ENCODE peak calls at places on chromosomes 13 and 19, in five cellular contexts. One of them, this sample, is unnamed.
A peak's percentile ranks its signal among the peaks of the same experiment; 100 is the strongest.

GRCh38 chr13:83878691-83879410 is 3.4 kb downstream of the SLITRK1 start:
- DNase-seq in left lung: no peak
- DNase-seq in body of pancreas: no peak
- DNase-seq in heart right ventricle: no peak
- DNase-seq in ovary: no peak
- DNase-seq in this sample: peak; percentile 28

GRCh38 chr13:41668130-41668757 is 210.9 kb downstream of the RGCC start:
- DNase-seq in left lung: peak; percentile 42
- DNase-seq in body of pancreas: peak; percentile 67
- DNase-seq in heart right ventricle: peak; percentile 74
- DNase-seq in ovary: peak; percentile 64
- DNase-seq in this sample: peak; percentile 85

GRCh38 chr13:102815788-102816187 is 16.9 kb downstream of the BIVM start:
- DNase-seq in left lung: no peak
- DNase-seq in body of pancreas: no peak
- DNase-seq in heart right ventricle: no peak
- DNase-seq in ovary: no peak
- DNase-seq in this sample: no peak

GRCh38 chr19:47221080-47221841 is 9.7 kb downstream of the BBC3 start:
- DNase-seq in left lung: no peak
- DNase-seq in body of pancreas: no peak
- DNase-seq in heart right ventricle: no peak
- DNase-seq in ovary: no peak
- DNase-seq in this sample: no peak

GRCh38 chr13:112184261-112184660 is 117.3 kb downstream of the SOX1 start:
- DNase-seq in left lung: no peak
- DNase-seq in body of pancreas: no peak
- DNase-seq in heart right ventricle: no peak
- DNase-seq in ovary: no peak
- DNase-seq in this sample: no peak

GRCh38 chr13:64675256-64675892 is 2554.8 kb downstream of the PCDH9 start:
- DNase-seq in left lung: no peak
- DNase-seq in body of pancreas: no peak
- DNase-seq in heart right ventricle: no peak
- DNase-seq in ovary: no peak
- DNase-seq in this sample: peak; percentile 9

GRCh38 chr19:15307169-15307568 is 25.2 kb downstream of the BRD4 start:
- DNase-seq in left lung: no peak
- DNase-seq in body of pancreas: no peak
- DNase-seq in heart right ventricle: no peak
- DNase-seq in ovary: no peak
- DNase-seq in this sample: no peak

GRCh38 chr19:44723952-44724319 is 24.6 kb upstream of the BCL3 start:
- DNase-seq in left lung: peak; percentile 86
- DNase-seq in body of pancreas: peak; percentile 84
- DNase-seq in heart right ventricle: peak; percentile 83
- DNase-seq in ovary: peak; percentile 84
- DNase-seq in this sample: peak; percentile 88

GRCh38 chr19:2603320-2603719 is 99.2 kb downstream of the GNG7 start:
- DNase-seq in left lung: peak; percentile 31
- DNase-seq in body of pancreas: no peak
- DNase-seq in heart right ventricle: peak; percentile 47
- DNase-seq in ovary: no peak
- DNase-seq in this sample: peak; percentile 68

GRCh38 chr13:39144941-39145533 is 106.8 kb downstream of the NHLRC3 start:
- DNase-seq in left lung: no peak
- DNase-seq in body of pancreas: peak; percentile 56
- DNase-seq in heart right ventricle: peak; percentile 72
- DNase-seq in ovary: peak; percentile 74
- DNase-seq in this sample: peak; percentile 86

GRCh38 chr19:5149508-5149907 is 180.6 kb downstream of the KDM4B start:
- DNase-seq in left lung: peak; percentile 26
- DNase-seq in body of pancreas: no peak
- DNase-seq in heart right ventricle: no peak
- DNase-seq in ovary: no peak
- DNase-seq in this sample: no peak

GRCh38 chr13:45705145-45705695 is 3.1 kb downstream of the CBY2 start:
- DNase-seq in left lung: no peak
- DNase-seq in body of pancreas: no peak
- DNase-seq in heart right ventricle: no peak
- DNase-seq in ovary: no peak
- DNase-seq in this sample: no peak

GRCh38 chr19:21164541-21164940 is 22.7 kb downstream of the ZNF431 start:
- DNase-seq in left lung: no peak
- DNase-seq in body of pancreas: no peak
- DNase-seq in heart right ventricle: no peak
- DNase-seq in ovary: no peak
- DNase-seq in this sample: no peak
- H3K36me3 ChIP-seq in left lung: no peaks in the 10 kb centered on the region
- H3K36me3 ChIP-seq in body of pancreas: no peaks in the 10 kb centered on the region
- H3K36me3 ChIP-seq in heart right ventricle: no peaks in the 10 kb centered on the region
- H3K36me3 ChIP-seq in ovary: no peaks in the 10 kb centered on the region
- H3K36me3 ChIP-seq in this sample: peaks cover 22% of the 10 kb centered on the region

GRCh38 chr19:48726573-48726972 is 7.0 kb upstream of the MAMSTR start:
- DNase-seq in left lung: no peak
- DNase-seq in body of pancreas: no peak
- DNase-seq in heart right ventricle: no peak
- DNase-seq in ovary: no peak
- DNase-seq in this sample: no peak
- H3K27ac ChIP-seq in left lung: peak overlapping the region; percentile 78
- H3K27ac ChIP-seq in body of pancreas: no peak overlapping the region
- H3K27ac ChIP-seq in heart right ventricle: peak overlapping the region; percentile 96
- H3K27ac ChIP-seq in ovary: no peak overlapping the region
- H3K27ac ChIP-seq in this sample: no peak overlapping the region

DNA sequence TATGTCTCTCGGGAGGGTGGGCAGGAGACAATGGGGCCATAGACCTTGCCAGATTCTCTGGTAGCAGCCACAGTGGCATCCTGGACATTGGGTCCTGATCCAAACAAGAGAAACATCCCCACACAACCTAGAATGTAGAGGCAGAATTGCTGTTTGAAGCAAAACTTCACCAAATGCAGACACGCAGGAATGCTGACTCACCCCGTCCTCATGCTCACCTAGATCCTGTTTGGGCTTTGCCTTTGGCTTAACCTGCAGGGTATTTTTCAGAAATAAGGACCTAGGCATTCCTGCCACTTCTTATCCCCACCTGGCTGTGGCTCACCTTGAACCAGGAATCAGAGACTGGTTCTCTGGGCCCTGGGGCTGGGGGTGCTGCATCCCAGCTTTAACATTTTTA is 7.3 kb downstream of the TBC1D17 start:
- DNase-seq in left lung: no peak
- DNase-seq in body of pancreas: no peak
- DNase-seq in heart right ventricle: no peak
- DNase-seq in ovary: no peak
- DNase-seq in this sample: no peak
- H3K36me3 ChIP-seq in left lung: no peaks in the 10 kb centered on the region
- H3K36me3 ChIP-seq in body of pancreas: peaks cover 42% of the 10 kb centered on the region
- H3K36me3 ChIP-seq in heart right ventricle: peaks cover 38% of the 10 kb centered on the region
- H3K36me3 ChIP-seq in ovary: no peaks in the 10 kb centered on the region
- H3K36me3 ChIP-seq in this sample: peaks cover 37% of the 10 kb centered on the region

GRCh38 chr19:37936886-37937285 is 29.9 kb downstream of the SIPA1L3 start:
- DNase-seq in left lung: no peak
- DNase-seq in body of pancreas: no peak
- DNase-seq in heart right ventricle: no peak
- DNase-seq in ovary: no peak
- DNase-seq in this sample: no peak

GRCh38 chr19:37935341-37935740 is 28.3 kb downstream of the SIPA1L3 start:
- DNase-seq in left lung: no peak
- DNase-seq in body of pancreas: no peak
- DNase-seq in heart right ventricle: no peak
- DNase-seq in ovary: no peak
- DNase-seq in this sample: no peak

GRCh38 chr19:37941820-37942515 is 35.0 kb downstream of the SIPA1L3 start:
- DNase-seq in left lung: no peak
- DNase-seq in body of pancreas: no peak
- DNase-seq in heart right ventricle: no peak
- DNase-seq in ovary: no peak
- DNase-seq in this sample: no peak

GRCh38 chr19:37936166-37936565 is 29.2 kb downstream of the SIPA1L3 start:
- DNase-seq in left lung: peak; percentile 54
- DNase-seq in body of pancreas: peak; percentile 22
- DNase-seq in heart right ventricle: no peak
- DNase-seq in ovary: no peak
- DNase-seq in this sample: no peak

GRCh38 chr19:37938379-37938778 is 31.4 kb downstream of the SIPA1L3 start:
- DNase-seq in left lung: no peak
- DNase-seq in body of pancreas: no peak
- DNase-seq in heart right ventricle: no peak
- DNase-seq in ovary: no peak
- DNase-seq in this sample: no peak
- H3K27ac ChIP-seq in left lung: no peak overlapping the region
- H3K27ac ChIP-seq in body of pancreas: no peak overlapping the region
- H3K27ac ChIP-seq in heart right ventricle: no peak overlapping the region
- H3K27ac ChIP-seq in ovary: no peak overlapping the region
- H3K27ac ChIP-seq in this sample: no peak overlapping the region

DNA sequence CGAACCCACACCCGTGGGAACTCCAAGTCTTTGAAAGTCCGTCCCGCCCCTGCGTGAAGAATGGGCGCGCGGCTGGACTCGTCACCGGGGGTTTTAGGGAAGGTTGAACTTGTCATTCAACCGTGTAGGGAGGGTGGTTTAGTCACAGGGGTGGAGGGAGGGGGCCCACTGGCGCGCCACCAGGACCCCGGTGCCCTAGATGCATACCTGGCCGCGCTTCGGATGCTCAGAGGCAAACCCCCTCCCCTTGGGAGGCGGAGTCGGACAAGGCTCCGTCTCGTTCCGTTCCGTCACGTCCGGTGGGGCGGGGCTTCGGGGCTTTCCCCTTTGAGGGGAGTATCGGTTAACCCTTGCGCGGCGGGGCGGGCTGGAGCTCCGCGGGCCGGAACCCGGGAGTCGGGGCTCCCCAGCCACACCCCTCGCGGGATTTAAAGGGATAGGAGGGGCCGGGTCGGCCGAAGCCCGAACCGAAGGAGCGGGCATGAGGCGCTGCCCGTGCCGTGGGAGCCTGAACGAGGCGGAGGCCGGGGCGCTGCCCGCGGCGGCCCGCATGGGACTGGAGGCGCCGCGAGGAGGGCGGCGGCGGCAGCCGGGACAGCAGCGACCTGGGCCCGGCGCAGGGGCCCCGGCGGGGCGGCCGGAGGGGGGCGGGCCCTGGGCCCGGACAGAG is at the start of the genes COQ8B and ITPKC:
- DNase-seq in left lung: peak; percentile 100
- DNase-seq in body of pancreas: peak; percentile 99
- DNase-seq in heart right ventricle: peak; percentile 100
- DNase-seq in ovary: peak; percentile 100
- DNase-seq in this sample: peak; percentile 100
- H3K36me3 ChIP-seq in left lung: no peaks in the 10 kb centered on the region
- H3K36me3 ChIP-seq in body of pancreas: peaks cover under 1% of the 10 kb centered on the region
- H3K36me3 ChIP-seq in heart right ventricle: no peaks in the 10 kb centered on the region
- H3K36me3 ChIP-seq in ovary: no peaks in the 10 kb centered on the region
- H3K36me3 ChIP-seq in this sample: no peaks in the 10 kb centered on the region

DNA sequence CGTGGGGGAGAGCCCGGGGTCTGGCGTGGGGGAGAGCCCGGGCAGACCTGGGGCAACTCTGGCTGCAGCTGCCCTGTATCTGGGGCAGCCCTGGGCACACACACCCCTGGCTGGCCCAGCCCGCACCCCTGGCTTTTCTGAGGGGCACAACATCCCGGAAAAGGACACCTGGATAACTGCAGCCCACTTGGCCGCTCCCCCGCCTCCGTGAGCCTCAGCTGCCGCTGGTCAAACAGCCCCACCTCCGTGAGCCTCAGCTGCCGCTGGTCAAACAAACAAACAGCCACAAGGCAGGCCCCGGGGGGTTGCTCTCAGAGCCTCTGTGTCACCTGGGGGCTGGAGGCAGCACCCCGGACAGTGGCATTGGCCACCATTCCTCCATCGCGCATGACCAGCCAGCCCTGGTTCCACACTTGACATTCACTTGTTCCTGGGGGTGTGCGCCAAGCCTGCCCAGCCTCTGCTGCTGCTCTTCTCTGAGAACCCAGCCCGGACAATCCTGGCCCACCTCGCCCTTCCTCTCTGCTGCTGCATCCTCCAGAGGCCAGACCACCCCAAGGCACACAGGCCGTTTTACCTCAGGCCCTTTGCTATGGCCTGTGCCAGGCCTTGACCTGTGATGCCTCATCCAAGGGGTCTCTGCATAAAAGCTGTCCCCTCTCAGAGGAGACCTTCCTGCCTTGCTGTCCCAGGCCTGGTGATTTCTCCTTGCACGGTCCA is 19.9 kb downstream of the CEBPG start:
- DNase-seq in left lung: peak; percentile 31
- DNase-seq in body of pancreas: peak; percentile 10
- DNase-seq in heart right ventricle: no peak
- DNase-seq in ovary: peak; percentile 14
- DNase-seq in this sample: no peak
- H3K27ac ChIP-seq in left lung: peak overlapping the region; percentile 35
- H3K27ac ChIP-seq in body of pancreas: no peak overlapping the region
- H3K27ac ChIP-seq in heart right ventricle: peak overlapping the region; percentile 57
- H3K27ac ChIP-seq in ovary: no peak overlapping the region
- H3K27ac ChIP-seq in this sample: no peak overlapping the region